ENCODE peak calls at places on chromosomes 7 and 10, in eight cellular contexts. Z, Q, V, G, K, D, B and A are unnamed samples.

GRCh38 chr7:157806711-157807110 is 469.9 kb downstream of the DNAJB6 start:
- DNase-seq in Z (no peak), Q (no peak), V (peak; percentile 19), G (no peak), K (no peak), D (no peak), B (no peak), A (no peak)

GRCh38 chr7:40298421-40298820 is 163.6 kb downstream of the SUGCT start:
- DNase-seq in Z (no peak), Q (no peak), V (no peak), G (no peak), K (no peak), D (peak; percentile 68), B (peak; percentile 67), A (peak; percentile 66)

GRCh38 chr10:24947304-24948097 is 4.9 kb downstream of the PRTFDC1 start:
- DNase-seq in Z (no peak), Q (peak; percentile 20), V (no peak), G (no peak), K (no peak), D (peak; percentile 80), B (peak; percentile 82), A (peak; percentile 89)

GRCh38 chr7:36440880-36441279 is 51.2 kb downstream of the ANLN start:
- DNase-seq in Z (no peak), Q (no peak), V (no peak), G (no peak), K (peak; percentile 37), D (peak; percentile 64), B (peak; percentile 38), A (peak; percentile 6)

GRCh38 chr7:43112941-43113621 is 634 bp downstream of the HECW1 start:
- DNase-seq in Z (no peak), Q (no peak), V (no peak), G (no peak), K (peak; percentile 7), D (peak; percentile 67), B (peak; percentile 40), A (peak; percentile 37)

GRCh38 chr7:149415391-149416068 is 45.3 kb downstream of the ZNF777 start:
- DNase-seq in Z (no peak), Q (no peak), V (no peak), G (no peak), K (no peak), D (peak; percentile 61), B (peak; percentile 57), A (no peak)

GRCh38 chr7:150507947-150508602 is 6.6 kb upstream of the GIMAP7 start:
- DNase-seq in Z (no peak), Q (no peak), V (no peak), G (no peak), K (no peak), D (no peak), B (no peak), A (no peak)

GRCh38 chr7:34900891-34901493 is 136.3 kb downstream of the DPY19L1 start:
- DNase-seq in Z (no peak), Q (peak; percentile 6), V (no peak), G (no peak), K (peak; percentile 23), D (peak; percentile 16), B (peak; percentile 4), A (no peak)

GRCh38 chr10:4240641-4241197 is 455.7 kb upstream of the KLF6 start:
- DNase-seq in Z (no peak), Q (no peak), V (no peak), G (no peak), K (no peak), D (peak; percentile 74), B (peak; percentile 91), A (no peak)

GRCh38 chr7:138864667-138865066 is 66.7 kb upstream of the ATP6V0A4 start:
- DNase-seq in Z (peak; percentile 31), Q (no peak), V (no peak), G (no peak), K (peak; percentile 71), D (peak; percentile 86), B (peak; percentile 92), A (peak; percentile 90)

GRCh38 chr10:15546606-15547005 is 173.1 kb downstream of the ITGA8 start:
- DNase-seq in Z (no peak), Q (no peak), V (no peak), G (no peak), K (no peak), D (no peak), B (no peak), A (no peak)

GRCh38 chr7:954330-955238 is at the start of gene ADAP1:
- DNase-seq in Z (no peak), Q (no peak), V (peak; percentile 76), G (no peak), K (peak; percentile 54), D (peak; percentile 59), B (no peak), A (peak; percentile 41)

GRCh38 chr7:953547-954327 is 743 bp downstream of the ADAP1 start:
- DNase-seq in Z (no peak), Q (peak; percentile 41), V (peak; percentile 86), G (no peak), K (peak; percentile 64), D (peak; percentile 53), B (no peak), A (peak; percentile 53)

GRCh38 chr7:951881-952547 is 2.5 kb downstream of the ADAP1 start:
- DNase-seq in Z (no peak), Q (no peak), V (peak; percentile 45), G (no peak), K (no peak), D (no peak), B (no peak), A (no peak)

GRCh38 chr7:956031-956430 is 1.6 kb upstream of the ADAP1 start:
- DNase-seq in Z (no peak), Q (no peak), V (peak; percentile 34), G (no peak), K (no peak), D (no peak), B (no peak), A (no peak)

GRCh38 chr7:952548-953441 is 1.7 kb downstream of the ADAP1 start:
- DNase-seq in Z (no peak), Q (no peak), V (peak; percentile 43), G (no peak), K (no peak), D (no peak), B (no peak), A (no peak)
- H3K4me3 ChIP-seq in Z (no peak overlapping the region), Q (no peak overlapping the region), V (peak overlapping the region; percentile 67), G (peak overlapping the region; percentile 44), K (no peak overlapping the region), D (peak overlapping the region; percentile 66), B (no peak overlapping the region), A (no peak overlapping the region)

DNA sequence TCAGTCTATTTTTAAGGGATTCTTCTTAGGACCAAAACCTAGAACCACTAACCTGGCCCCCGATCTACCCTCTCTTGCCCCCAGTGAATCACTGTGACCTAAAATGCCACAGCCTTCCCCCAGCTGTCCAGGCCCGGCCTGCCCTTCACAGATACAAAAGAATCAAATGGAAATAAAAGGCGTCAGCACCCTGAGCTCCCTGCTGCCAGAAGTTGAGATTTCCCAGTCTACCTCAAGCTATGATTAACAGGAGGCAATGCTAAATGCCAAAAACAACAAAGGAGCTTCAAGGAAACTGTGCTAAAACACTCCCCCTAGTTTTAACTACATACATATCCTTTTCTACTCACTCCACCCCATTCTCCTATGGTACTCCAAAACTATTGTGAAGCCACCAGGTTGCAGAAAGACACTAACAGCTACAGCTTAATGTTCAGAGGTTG is 67.8 kb downstream of the GSAP start:
- DNase-seq in Z (no peak), Q (peak; percentile 70), V (no peak), G (no peak), K (no peak), D (peak; percentile 95), B (peak; percentile 93), A (peak; percentile 73)
- TF ChIP-seq CTCF in Z (no peak), Q (no peak), V (no peak), G (no peak), K (no peak), D (peak; percentile 17), B (peak; percentile 20), A (no peak)

GRCh38 chr7:142854505-142855400 is at the start of gene EPHB6:
- DNase-seq in Z (no peak), Q (peak; percentile 84), V (peak; percentile 83), G (peak; percentile 48), K (peak; percentile 32), D (peak; percentile 81), B (peak; percentile 41), A (peak; percentile 42)

GRCh38 chr7:142853739-142854504 is 954 bp upstream of the EPHB6 start:
- DNase-seq in Z (peak; percentile 30), Q (peak; percentile 49), V (peak; percentile 85), G (no peak), K (peak; percentile 63), D (peak; percentile 68), B (peak; percentile 54), A (peak; percentile 66)

GRCh38 chr7:142855401-142855743 is 496 bp downstream of the EPHB6 start:
- DNase-seq in Z (no peak), Q (no peak), V (no peak), G (no peak), K (no peak), D (peak; percentile 14), B (no peak), A (no peak)

GRCh38 chr7:142847353-142847752 is 7.5 kb upstream of the EPHB6 start:
- DNase-seq in Z (no peak), Q (no peak), V (no peak), G (no peak), K (no peak), D (no peak), B (no peak), A (no peak)

DNA sequence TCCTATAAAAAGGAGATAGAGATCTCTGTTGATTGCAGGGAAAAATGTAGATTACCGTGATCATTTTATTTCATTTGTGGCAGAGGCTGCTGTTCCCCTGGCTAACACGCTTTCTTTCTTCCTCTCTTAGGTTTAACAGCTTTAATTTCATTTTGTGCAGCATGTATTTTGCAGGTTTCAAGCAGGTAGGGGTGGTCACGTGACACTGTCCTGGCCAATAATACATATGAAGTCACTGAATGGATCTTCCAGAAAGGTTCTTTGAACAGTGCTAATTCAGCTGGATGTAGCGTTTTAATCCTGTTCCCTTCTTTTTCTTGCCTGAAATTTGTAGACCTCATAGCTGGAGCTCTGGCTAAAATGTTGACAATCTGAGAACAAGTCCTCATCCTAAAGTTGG is 3.6 kb upstream of the EPHB6 start:
- DNase-seq in Z (no peak), Q (no peak), V (no peak), G (no peak), K (no peak), D (no peak), B (no peak), A (no peak)
- H3K4me3 ChIP-seq in Z (no peak overlapping the region), Q (no peak overlapping the region), V (no peak overlapping the region), G (no peak overlapping the region), K (no peak overlapping the region), D (no peak overlapping the region), B (no peak overlapping the region), A (no peak overlapping the region)

DNA sequence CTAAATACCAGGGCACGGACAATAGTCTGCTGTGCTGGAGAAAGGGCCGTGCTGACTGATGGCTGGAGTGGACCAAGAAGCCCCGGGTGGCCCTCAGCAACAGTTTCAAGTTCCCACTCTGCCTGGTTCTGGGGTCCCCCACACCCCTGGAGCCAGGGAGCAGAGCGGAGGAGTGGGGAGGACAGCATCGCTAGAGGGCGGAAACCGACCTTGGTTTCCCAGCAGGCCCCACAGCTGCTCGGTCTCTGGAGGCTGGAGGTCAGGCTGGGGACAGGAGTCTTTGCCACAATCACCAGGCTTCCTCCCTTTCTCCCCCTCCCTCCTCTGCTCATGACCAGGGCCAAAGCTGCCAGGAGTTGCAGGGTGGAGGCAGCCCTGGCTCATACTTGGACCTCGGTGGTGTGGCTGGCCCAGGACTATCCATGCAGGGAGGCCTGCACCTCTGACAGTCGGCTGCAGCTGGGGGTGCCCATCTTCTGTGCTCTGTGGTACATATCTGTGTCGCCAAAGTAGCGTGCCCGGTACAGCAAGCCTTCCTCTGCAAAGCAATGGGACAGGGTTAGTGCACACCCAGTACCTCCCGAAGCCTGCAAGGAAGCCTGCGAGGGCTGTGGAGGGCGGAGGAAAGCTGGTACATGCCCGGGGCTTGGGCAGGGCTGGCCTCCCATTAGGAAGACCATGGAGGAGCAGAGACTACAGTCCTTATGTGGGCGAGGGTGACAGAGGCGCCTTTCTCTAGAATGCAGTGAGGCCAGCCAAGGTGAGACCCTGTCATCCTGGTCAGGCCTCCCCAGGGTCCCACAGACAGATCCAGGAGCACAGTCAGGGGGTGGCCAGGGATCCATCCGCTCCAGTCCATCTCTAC is 19.1 kb downstream of the DNAJB12 start:
- DNase-seq in Z (no peak), Q (peak; percentile 80), V (peak; percentile 43), G (peak; percentile 81), K (no peak), D (peak; percentile 89), B (peak; percentile 81), A (peak; percentile 67)
- TF ChIP-seq CTCF in Z (no peak), Q (no peak), V (no peak), G (no peak), K (no peak), D (peak; percentile 15), B (no peak), A (no peak)